ENCODE peak calls at places on chromosome 9, in nine cellular contexts. Z is H7; W is bronchial epithelial cell; C is HCT116; A is NCI-H774; I is EL; J is stimulated activated CD4-positive, alpha-beta T cell treated with anti-CD3 and anti-CD28 coated beads, Interleukin-2, amount 100 ng/mL, for 48 hours; X is HTR-8/SVneo; K is activated CD4-positive, alpha-beta T cell treated with anti-CD3 and anti-CD28 coated beads for 48 hours. H is an unnamed sample.

GRCh38 chr9:69582018-69582417 is 90.2 kb downstream of the APBA1 start:
- DNase-seq in Z (no peak), W (peak; percentile 29), C (no peak), A (no peak), I (no peak), J (no peak), X (no peak), K (no peak), H (no peak)

GRCh38 chr9:93387791-93388190 is 63.7 kb upstream of the FAM120A start:
- DNase-seq in Z (no peak), W (peak; percentile 30), C (no peak), A (peak; percentile 71), I (no peak), J (no peak), X (no peak), K (no peak), H (no peak)

GRCh38 chr9:113664176-113664875 is 200.8 kb downstream of the RGS3 start:
- DNase-seq in Z (peak; percentile 37), W (no peak), C (no peak), A (no peak), I (no peak), J (no peak), X (no peak), K (no peak), H (no peak)

GRCh38 chr9:92609142-92609500 is 60.8 kb downstream of the IPPK start:
- DNase-seq in Z (peak; percentile 63), W (no peak), C (no peak), A (peak; percentile 41), I (peak; percentile 13), J (no peak), X (no peak), K (no peak), H (no peak)

GRCh38 chr9:112091805-112092204 is 83.3 kb downstream of the SUSD1 start:
- DNase-seq in Z (peak; percentile 28), W (no peak), C (no peak), A (peak; percentile 42), I (peak; percentile 10), J (no peak), X (no peak), K (no peak), H (no peak)

GRCh38 chr9:78542491-78543175 is 245.7 kb downstream of the PSAT1 start:
- DNase-seq in Z (peak; percentile 26), W (no peak), C (no peak), A (no peak), I (no peak), J (no peak), X (no peak), K (no peak), H (no peak)

GRCh38 chr9:92525306-92525705 is 10.5 kb downstream of the ECM2 start:
- DNase-seq in Z (no peak), W (no peak), C (no peak), A (no peak), I (peak; percentile 11), J (no peak), X (no peak), K (no peak), H (no peak)

GRCh38 chr9:79581794-79582193 is 10.0 kb downstream of the TLE4 start:
- DNase-seq in Z (no peak), W (peak; percentile 82), C (no peak), A (no peak), I (peak; percentile 91), J (no peak), X (no peak), K (peak; percentile 30), H (no peak)

GRCh38 chr9:76542360-76542759 is 83.4 kb downstream of the GCNT1 start:
- DNase-seq in Z (no peak), W (no peak), C (no peak), A (no peak), I (no peak), J (no peak), X (no peak), K (no peak), H (no peak)

GRCh38 chr9:88373018-88373417 is 15.2 kb upstream of the SPIN1 start:
- DNase-seq in Z (no peak), W (no peak), C (no peak), A (no peak), I (no peak), J (no peak), X (no peak), K (no peak), H (no peak)

GRCh38 chr9:83291196-83291595 is 228.3 kb upstream of the RASEF start:
- DNase-seq in Z (no peak), W (no peak), C (no peak), A (no peak), I (no peak), J (no peak), X (no peak), K (no peak), H (no peak)

GRCh38 chr9:8542537-8542936 is 743.0 kb upstream of the DMAC1 start:
- DNase-seq in Z (no peak), W (no peak), C (no peak), A (no peak), I (no peak), J (no peak), X (no peak), K (no peak), H (no peak)

GRCh38 chr9:101737705-101738565 is 512 bp downstream of the GRIN3A start:
- DNase-seq in Z (peak; percentile 79), W (no peak), C (no peak), A (peak; percentile 34), I (peak; percentile 1), J (no peak), X (peak; percentile 3), K (peak; percentile 3), H (no peak)

GRCh38 chr9:88984543-88984883 is 6.8 kb upstream of the S1PR3 start:
- DNase-seq in Z (no peak), W (peak; percentile 72), C (no peak), A (no peak), I (no peak), J (no peak), X (no peak), K (no peak), H (no peak)

GRCh38 chr9:95425910-95426551 is 90.7 kb downstream of the PTCH1 start:
- DNase-seq in Z (peak; percentile 64), W (peak; percentile 55), C (no peak), A (no peak), I (peak; percentile 50), J (no peak), X (no peak), K (peak; percentile 13), H (no peak)

GRCh38 chr9:123866497-123866896 is 63.4 kb downstream of the DENND1A start:
- DNase-seq in Z (no peak), W (no peak), C (no peak), A (no peak), I (peak; percentile 35), J (no peak), X (no peak), K (no peak), H (no peak)

H was measured in smooth muscle cell of the brain vasculature.